ENCODE peak calls at places on chromosomes 1 and 21, in five cellular contexts. U is H54, R is mesendoderm, O is Kasumi-1, A is nephron progenitor cell. L is an unnamed sample.

GRCh38 chr1:43414634-43415223 is 25.0 kb downstream of the SZT2 start:
- DNase-seq in O (peak; percentile 82), U (peak; percentile 26), R (peak; percentile 89), A (peak; percentile 69), L (peak; percentile 70)

GRCh38 chr1:6317101-6317760 is 56.3 kb upstream of the GPR153 start:
- DNase-seq in R (no peak), A (no peak), O (no peak), U (peak; percentile 24), L (no peak)

GRCh38 chr1:39919545-39919944 is 17.8 kb upstream of the MYCL start:
- DNase-seq in O (peak; percentile 87), R (peak; percentile 86), U (peak; percentile 79), A (peak; percentile 48), L (peak; percentile 83)

GRCh38 chr1:183279835-183280234 is 93.8 kb downstream of the LAMC2 start:
- DNase-seq in U (peak; percentile 68), O (no peak), A (no peak), R (no peak), L (no peak)

GRCh38 chr1:237705462-237705861 is 185.3 kb downstream of the ZP4 start:
- DNase-seq in O (no peak), U (no peak), A (no peak), R (no peak), L (no peak)

GRCh38 chr1:4010811-4011605 is 110.9 kb upstream of the C1orf174 start:
- DNase-seq in O (no peak), U (no peak), R (peak; percentile 11), A (peak; percentile 37), L (no peak)

GRCh38 chr1:44777969-44778635 is 2.8 kb downstream of the RPS8 start:
- DNase-seq in A (no peak), O (peak; percentile 52), R (no peak), U (no peak), L (no peak)

GRCh38 chr1:15201849-15202551 is 45.0 kb upstream of the FHAD1 start:
- DNase-seq in O (no peak), R (no peak), A (no peak), U (no peak), L (no peak)

GRCh38 chr1:176118985-176119384 is 88.1 kb downstream of the COP1 start:
- DNase-seq in O (no peak), U (no peak), A (no peak), R (no peak), L (no peak)

GRCh38 chr1:186617860-186618780 is 62.1 kb downstream of the PTGS2 start:
- DNase-seq in A (no peak), R (no peak), O (peak; percentile 93), U (peak; percentile 20), L (no peak)

GRCh38 chr1:71210746-71211145 is 129.9 kb upstream of the ZRANB2 start:
- DNase-seq in U (no peak), O (no peak), A (no peak), R (no peak), L (no peak)

GRCh38 chr1:7302873-7303272 is 468.2 kb upstream of the VAMP3 start:
- DNase-seq in O (no peak), U (no peak), R (no peak), A (no peak), L (no peak)

GRCh38 chr1:101632548-101633256 is 364.0 kb downstream of the OLFM3 start:
- DNase-seq in R (peak; percentile 32), U (no peak), O (no peak), A (no peak), L (no peak)

GRCh38 chr21:32494946-32495703 is 82.6 kb downstream of the EVA1C start:
- DNase-seq in R (peak; percentile 57), A (no peak), O (no peak), U (peak; percentile 53), L (no peak)

GRCh38 chr1:212635141-212635601 is 26.6 kb downstream of the ATF3 start:
- DNase-seq in U (no peak), O (no peak), A (no peak), R (no peak), L (peak; percentile 47)

GRCh38 chr1:21104683-21105082 is 72.0 kb downstream of the EIF4G3 start:
- DNase-seq in A (no peak), U (no peak), O (no peak), R (no peak), L (no peak)

GRCh38 chr1:208837242-208837641 is 593.1 kb upstream of the PLXNA2 start:
- DNase-seq in A (no peak), R (no peak), O (no peak), U (no peak), L (no peak)

L was measured in NT2/D1.